ENCODE peak calls at places on chromosomes 4 and X, in eight cellular contexts. A is left ventricle myocardium superior; E is mucosa of descending colon; D is Right ventricle myocardium inferior; T is AG20443; H is T-helper 9 cell; M is activated CD8-positive, alpha-beta T cell treated with anti-CD3 and anti-CD28 coated beads for 36 hours; Z is CD8-positive, alpha-beta memory T cell. I is an unnamed sample.

GRCh38 chr4:1873291-1873690 is 2.1 kb downstream of the NSD2 start:
- DNase-seq in A (no peak), E (no peak), D (no peak), T (no peak), H (no peak), M (no peak), Z (no peak), I (no peak)

GRCh38 chr4:137960371-137961050 is 281.6 kb downstream of the SLC7A11 start:
- DNase-seq in A (no peak), E (no peak), D (no peak), T (peak), H (no peak), M (no peak), Z (no peak), I (no peak)

GRCh38 chrX:155027509-155028066 is 944 bp downstream of the FUNDC2 start:
- DNase-seq in A (no peak), E (no peak), D (no peak), T (peak), H (no peak), M (peak), Z (peak), I (no peak)

GRCh38 chrX:153984351-153985178 is 12.0 kb downstream of the TMEM187 start:
- DNase-seq in A (no peak), E (peak), D (no peak), T (no peak), H (no peak), M (peak), Z (no peak), I (no peak)

GRCh38 chrX:77785400-77785745 is 643 bp downstream of the ATRX start:
- DNase-seq in A (no peak), E (no peak), D (no peak), T (peak), H (no peak), M (no peak), Z (no peak), I (no peak)

GRCh38 chr4:139876328-139876941 is 210.8 kb downstream of the MGST2 start:
- DNase-seq in A (no peak), E (no peak), D (no peak), T (no peak), H (no peak), M (peak), Z (no peak), I (no peak)

GRCh38 chr4:23068287-23068686 is 375.6 kb downstream of the GBA3 start:
- DNase-seq in A (no peak), E (no peak), D (no peak), T (no peak), H (no peak), M (no peak), Z (no peak), I (no peak)

GRCh38 chr4:142358656-142359055 is 487.4 kb downstream of the INPP4B start:
- DNase-seq in A (no peak), E (no peak), D (no peak), T (no peak), H (no peak), M (no peak), Z (no peak), I (no peak)

GRCh38 chrX:150692837-150693781 is at the start of gene MTMR1:
- DNase-seq in A (peak), E (peak), D (peak), T (peak), H (peak), M (peak), Z (peak), I (no peak)

GRCh38 chrX:139530550-139530949 is at the start of gene F9:
- DNase-seq in A (no peak), E (no peak), D (no peak), T (no peak), H (no peak), M (no peak), Z (no peak), I (no peak)

GRCh38 chr4:110442309-110442708 is 33.6 kb upstream of the ENPEP start:
- DNase-seq in A (no peak), E (no peak), D (no peak), T (no peak), H (no peak), M (peak), Z (no peak), I (no peak)

GRCh38 chr4:118905546-118905945 is 16.9 kb downstream of the SYNPO2 start:
- DNase-seq in A (no peak), E (no peak), D (no peak), T (peak), H (no peak), M (no peak), Z (no peak), I (no peak)

GRCh38 chrX:17613979-17614572 is 123.2 kb upstream of the SCML1 start:
- DNase-seq in A (no peak), E (no peak), D (no peak), T (no peak), H (no peak), M (peak), Z (no peak), I (no peak)

GRCh38 chr4:183722738-183723560 is 63.9 kb downstream of the TRAPPC11 start:
- DNase-seq in A (peak), E (peak), D (peak), T (peak), H (peak), M (peak), Z (peak), I (no peak)

GRCh38 chrX:145552643-145553042 is 265.0 kb upstream of the SLITRK2 start:
- DNase-seq in A (no peak), E (no peak), D (no peak), T (no peak), H (no peak), M (no peak), Z (no peak), I (no peak)

GRCh38 chrX:5976332-5976731 is 252.3 kb downstream of the NLGN4X start:
- DNase-seq in A (no peak), E (no peak), D (no peak), T (no peak), H (no peak), M (no peak), Z (no peak), I (no peak)

GRCh38 chr4:110135523-110135922 is 62.9 kb downstream of the ELOVL6 start:
- DNase-seq in A (no peak), E (no peak), D (no peak), T (no peak), H (no peak), M (no peak), Z (no peak), I (no peak)

GRCh38 chr4:45099471-45099870 is 373.1 kb upstream of the GNPDA2 start:
- DNase-seq in A (no peak), E (no peak), D (no peak), T (no peak), H (no peak), M (no peak), Z (no peak), I (no peak)

GRCh38 chr4:129362685-129363274 is 266.8 kb downstream of the C4orf33 start:
- DNase-seq in A (peak), E (no peak), D (no peak), T (peak), H (peak), M (peak), Z (peak), I (no peak)

GRCh38 chr4:98448923-98449322 is 187.7 kb downstream of the RAP1GDS1 start:
- DNase-seq in A (no peak), E (no peak), D (no peak), T (no peak), H (no peak), M (peak), Z (peak), I (no peak)

GRCh38 chrX:47200385-47201150 is 6.9 kb downstream of the UBA1 start:
- DNase-seq in A (peak), E (no peak), D (no peak), T (peak), H (no peak), M (no peak), Z (no peak), I (no peak)

GRCh38 chrX:34903316-34903715 is 39.3 kb upstream of the FAM47B start:
- DNase-seq in A (no peak), E (no peak), D (no peak), T (no peak), H (no peak), M (no peak), Z (no peak), I (no peak)

GRCh38 chr4:1492636-1493539 is 86.6 kb upstream of the NKX1-1 start:
- DNase-seq in A (peak), E (peak), D (peak), T (no peak), H (no peak), M (no peak), Z (no peak), I (no peak)

I was measured in GOT3.